ENCODE peak calls at places on chromosomes 7 and 10, in ten cellular contexts. Z, R, H, T, E, C, Q, P, G and O are unnamed samples. For H3K4me1, the result is how much of the 10 kb centered on the place peaks cover.

GRCh38 chr7:137742051-137742450 is 104.7 kb downstream of the DGKI start:
- DNase-seq in G (no peak), P (no peak), Q (no peak), Z (no peak), H (no peak), E (no peak), R (no peak), C (no peak), T (no peak), O (no peak)

GRCh38 chr7:128309921-128310320 is 33.8 kb downstream of the RBM28 start:
- DNase-seq in G (no peak), P (no peak), Z (no peak), T (no peak), R (no peak), E (no peak), H (no peak), Q (no peak), C (no peak), O (no peak)

GRCh38 chr7:117127585-117128168 is 174.4 kb downstream of the ST7 start:
- DNase-seq in T (peak), H (no peak), R (no peak), P (no peak), G (no peak), Z (peak), Q (peak), E (peak), C (peak), O (no peak)

GRCh38 chr7:143374556-143374955 is 6.6 kb upstream of the ZYX start:
- DNase-seq in R (no peak), H (no peak), G (no peak), Q (no peak), P (no peak), T (no peak), Z (no peak), E (no peak), C (no peak), O (no peak)

GRCh38 chr10:45819552-45819951 is 27.7 kb downstream of the AGAP4 start:
- DNase-seq in E (no peak), Q (no peak), G (no peak), T (no peak), R (no peak), Z (no peak), C (no peak), P (no peak), H (no peak), O (no peak)

GRCh38 chr7:74412061-74412460 is 41.6 kb upstream of the GTF2IRD1 start:
- DNase-seq in R (no peak), G (no peak), P (no peak), H (peak), T (no peak), Z (no peak), C (no peak), E (no peak), Q (no peak), O (no peak)

GRCh38 chr10:112766636-112767035 is 183.4 kb upstream of the TCF7L2 start:
- DNase-seq in Q (no peak), R (no peak), C (no peak), Z (no peak), E (no peak), P (no peak), G (no peak), T (no peak), H (no peak), O (no peak)

GRCh38 chr7:111232249-111233084 is 141.5 kb downstream of the LRRN3 start:
- DNase-seq in Q (no peak), R (no peak), C (no peak), T (no peak), E (peak), H (no peak), Z (peak), P (no peak), G (no peak), O (no peak)

GRCh38 chr10:1281402-1281782 is 225.2 kb downstream of the WDR37 start:
- DNase-seq in R (no peak), H (no peak), T (no peak), P (no peak), Q (no peak), Z (no peak), G (no peak), C (no peak), E (no peak), O (no peak)

GRCh38 chr7:47678641-47679380 is 96.9 kb upstream of the TNS3 start:
- DNase-seq in E (no peak), H (no peak), C (no peak), Q (no peak), Z (no peak), G (no peak), R (no peak), P (peak), T (no peak), O (no peak)

GRCh38 chr7:140033036-140033435 is 29.7 kb downstream of the PARP12 start:
- DNase-seq in R (no peak), H (no peak), Q (no peak), T (no peak), C (no peak), E (no peak), Z (peak), P (no peak), G (no peak), O (no peak)

GRCh38 chr7:145978769-145979168 is 137.8 kb upstream of the CNTNAP2 start:
- DNase-seq in R (no peak), H (no peak), T (no peak), E (no peak), Z (no peak), C (no peak), G (no peak), Q (no peak), P (no peak), O (no peak)

GRCh38 chr7:122430710-122431109 is 126.2 kb upstream of the FEZF1 start:
- DNase-seq in Q (no peak), T (no peak), H (no peak), Z (no peak), G (no peak), P (no peak), R (no peak), C (no peak), E (no peak), O (no peak)

GRCh38 chr7:64888901-64889685 is 14.0 kb upstream of the ZNF273 start:
- DNase-seq in T (peak), Q (peak), R (peak), C (peak), E (no peak), H (no peak), P (peak), G (peak), Z (no peak), O (no peak)

GRCh38 chr7:136144182-136144581 is 167.0 kb upstream of the MTPN start:
- DNase-seq in T (no peak), Q (no peak), G (no peak), H (no peak), R (no peak), E (no peak), P (no peak), Z (no peak), C (no peak), O (no peak)

GRCh38 chr10:71597821-71598498 is 121.6 kb downstream of the C10orf105 start:
- DNase-seq in P (peak), Z (no peak), G (peak), Q (peak), C (peak), E (no peak), R (peak), T (peak), H (no peak), O (no peak)

GRCh38 chr7:117949232-117949631 is 76.0 kb upstream of the CTTNBP2 start:
- DNase-seq in G (no peak), Q (no peak), H (no peak), P (no peak), R (no peak), T (no peak), C (no peak), E (no peak), Z (peak), O (no peak)

GRCh38 chr7:105210721-105211205 is 178.0 kb downstream of the SRPK2 start:
- DNase-seq in Z (no peak), T (no peak), C (no peak), Q (peak), P (no peak), G (no peak), E (no peak), R (no peak), H (peak), O (no peak)

GRCh38 chr10:103481974-103482531 is 3.0 kb upstream of the CALHM3 start:
- DNase-seq in E (peak), C (no peak), T (peak), Q (peak), R (no peak), Z (peak), P (no peak), H (no peak), G (no peak), O (no peak)

GRCh38 chr10:102554531-102554930 is 50.8 kb downstream of the SUFU start:
- DNase-seq in H (no peak), Z (no peak), C (no peak), P (no peak), T (no peak), R (no peak), E (no peak), G (no peak), Q (no peak), O (no peak)

GRCh38 chr10:1048349-1048731 is 579 bp downstream of the IDI1 start:
- DNase-seq in C (peak), P (no peak), T (peak), H (no peak), Q (peak), G (no peak), E (no peak), Z (peak), R (no peak), O (no peak)

GRCh38 chr7:98949336-98950044 is 71.2 kb downstream of the TRRAP start:
- DNase-seq in T (no peak), Q (no peak), C (no peak), G (no peak), R (no peak), H (no peak), E (no peak), Z (no peak), P (no peak), O (no peak)

GRCh38 chr10:95408931-95409873 is 118.4 kb upstream of the PDLIM1 start:
- DNase-seq in T (no peak), E (no peak), C (no peak), P (no peak), Q (peak), R (peak), Z (no peak), H (no peak), G (no peak), O (no peak)

GRCh38 chr10:28367865-28368541 is 65.1 kb upstream of the MPP7 start:
- DNase-seq in E (no peak), T (no peak), Q (no peak), P (no peak), Z (no peak), C (peak), G (no peak), R (no peak), H (no peak), O (no peak)

GRCh38 chr7:49187543-49188268 is 263.4 kb downstream of the CDC14C start:
- DNase-seq in H (no peak), Z (no peak), C (no peak), Q (no peak), T (no peak), G (no peak), P (no peak), E (no peak), R (no peak), O (no peak)

GRCh38 chr10:104324931-104325330 is 13.3 kb downstream of the ITPRIP start:
- DNase-seq in P (no peak), T (no peak), H (no peak), G (no peak), Z (no peak), R (no peak), C (no peak), E (no peak), Q (no peak), O (no peak)

GRCh38 chr7:127863082-127863481 is 168.2 kb downstream of the LRRC4 start:
- DNase-seq in R (no peak), T (no peak), Q (no peak), P (no peak), H (no peak), E (no peak), Z (no peak), G (no peak), C (no peak), O (no peak)

GRCh38 chr10:11886851-11887250 is 63.7 kb downstream of the PROSER2 start:
- DNase-seq in Q (no peak), C (no peak), E (no peak), H (peak), G (no peak), T (no peak), R (no peak), P (no peak), Z (no peak), O (no peak)

GRCh38 chr7:133529861-133530260 is 277.0 kb downstream of the EXOC4 start:
- DNase-seq in E (no peak), T (no peak), Z (no peak), C (no peak), G (no peak), Q (no peak), H (no peak), P (no peak), R (no peak), O (no peak)

GRCh38 chr7:82677493-82677892 is 233.9 kb upstream of the CACNA2D1 start:
- DNase-seq in E (no peak), Q (no peak), G (no peak), R (no peak), T (no peak), Z (peak), P (no peak), H (peak), C (peak), O (no peak)

GRCh38 chr7:8133188-8133848 is 128.6 kb downstream of the ICA1 start:
- DNase-seq in G (no peak), T (no peak), C (no peak), Z (no peak), R (no peak), P (no peak), E (no peak), H (no peak), Q (no peak), O (no peak)

GRCh38 chr7:8131694-8132605 is 130.0 kb downstream of the ICA1 start:
- DNase-seq in R (no peak), Z (no peak), C (no peak), G (no peak), P (no peak), H (no peak), E (no peak), Q (no peak), T (no peak), O (no peak)

GRCh38 chr7:8135417-8135816 is 126.5 kb downstream of the ICA1 start:
- DNase-seq in Z (no peak), H (no peak), Q (no peak), E (no peak), G (no peak), P (no peak), T (no peak), C (no peak), R (no peak), O (no peak)

GRCh38 chr7:8133955-8134733 is 127.8 kb downstream of the ICA1 start:
- DNase-seq in P (no peak), C (no peak), H (no peak), G (no peak), Z (no peak), R (no peak), T (no peak), E (no peak), Q (no peak), O (no peak)

DNA sequence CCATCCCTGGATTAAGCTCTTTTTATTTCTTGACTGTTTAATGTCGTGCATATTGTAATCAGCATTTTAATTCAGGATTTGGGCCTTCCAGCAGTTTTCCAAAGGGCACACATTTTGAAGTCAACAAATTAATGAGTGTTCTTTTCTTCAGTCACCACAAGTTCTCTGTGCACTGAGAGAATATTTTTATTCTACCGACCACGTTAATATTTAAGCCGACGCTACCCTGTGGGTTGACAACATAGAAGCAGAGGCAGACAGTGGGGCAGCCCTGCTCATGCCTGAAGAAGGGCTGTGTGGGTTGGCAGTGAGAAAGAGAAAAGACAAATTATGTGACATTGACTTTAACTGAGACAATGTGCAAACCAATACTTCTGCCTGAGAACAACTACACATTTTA is 125.6 kb downstream of the ICA1 start:
- DNase-seq in Z (no peak), G (no peak), P (no peak), C (no peak), T (no peak), R (no peak), E (no peak), Q (no peak), H (no peak), O (no peak)
- H3K27ac ChIP-seq in Z (no peak), G (no peak), P (no peak), C (no peak), T (no peak), R (no peak), E (no peak), Q (no peak), H (no peak), O (no peak)

GRCh38 chr7:77760809-77761453 is 37.3 kb downstream of the TMEM60 start:
- DNase-seq in H (no peak), Z (no peak), R (no peak), C (no peak), G (no peak), P (no peak), E (no peak), T (no peak), Q (no peak), O (no peak)
- H3K4me1 ChIP-seq in H (under half), Z (under half), R (under half), C (under half), G (under half), P (under half), E (under half), T (under half), Q (under half), O (under half)

DNA sequence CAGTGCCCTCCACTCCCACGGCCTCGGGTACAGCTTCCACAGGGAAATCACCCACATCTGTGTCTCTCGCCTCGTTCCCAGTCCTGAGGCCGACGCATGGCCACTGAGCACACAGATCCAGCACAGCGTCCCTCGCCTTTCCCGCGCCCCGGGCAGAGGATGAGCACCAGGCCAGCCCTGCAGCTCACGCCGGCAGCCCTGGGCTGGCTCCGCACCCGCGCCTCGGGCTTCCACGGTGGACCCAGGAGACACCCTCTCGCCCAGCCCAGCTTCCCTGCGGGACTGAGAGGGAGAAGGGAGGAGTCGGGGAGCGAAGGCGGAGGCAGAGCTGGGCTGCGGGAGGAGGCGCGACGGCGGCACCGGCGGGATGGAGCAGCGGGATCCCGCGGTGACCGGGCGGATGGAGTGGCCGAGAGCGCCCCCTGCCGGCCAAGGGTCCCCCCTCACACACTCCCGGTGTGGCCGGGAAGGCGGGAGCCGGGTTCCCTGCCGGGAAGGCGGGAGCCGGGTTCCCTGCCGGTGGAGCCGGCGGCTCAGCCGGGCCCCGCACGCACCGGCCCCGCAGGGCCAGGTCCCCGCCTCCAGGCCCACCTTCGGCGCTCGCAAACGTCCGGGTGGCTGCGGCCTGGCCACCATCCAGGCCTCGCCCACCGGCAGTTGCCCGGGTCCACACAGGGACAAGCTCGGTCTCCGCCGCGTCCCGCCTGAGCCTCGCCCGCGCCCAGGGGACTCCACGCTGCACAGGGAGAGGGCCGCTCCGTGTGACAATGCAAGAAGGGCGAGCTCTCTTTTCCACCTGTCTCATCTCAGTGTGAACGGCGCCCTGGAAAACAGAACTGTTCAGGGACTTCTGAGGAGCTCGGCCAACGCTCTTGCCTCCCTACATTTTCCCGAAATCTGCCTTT is 110.3 kb upstream of the LANCL2 start:
- DNase-seq in R (peak), E (peak), P (peak), T (peak), Q (peak), H (peak), C (peak), G (peak), Z (peak), O (no peak)
- TF ChIP-seq POLR2A in R (no peak), E (no peak), P (no peak), T (no peak), Q (no peak), H (no peak), C (no peak), G (no peak), Z (no peak), O (no peak)

GRCh38 chr7:92634125-92634710 is 44.0 kb upstream of the FAM133B start:
- DNase-seq in G (no peak), T (no peak), H (no peak), P (no peak), Z (no peak), C (no peak), R (no peak), E (no peak), Q (no peak), O (no peak)

GRCh38 chr7:92635538-92635937 is 45.3 kb upstream of the FAM133B start:
- DNase-seq in G (no peak), H (no peak), C (no peak), Q (no peak), P (no peak), T (no peak), Z (no peak), R (no peak), E (no peak), O (no peak)

GRCh38 chr7:92636018-92636560 is 45.9 kb upstream of the FAM133B start:
- DNase-seq in H (no peak), E (no peak), R (no peak), Q (no peak), C (no peak), G (no peak), Z (peak), T (no peak), P (no peak), O (no peak)

GRCh38 chr7:92633211-92633906 is 43.2 kb upstream of the FAM133B start:
- DNase-seq in E (peak), P (no peak), R (no peak), Q (peak), Z (peak), T (peak), G (no peak), H (no peak), C (no peak), O (no peak)

GRCh38 chr7:92634924-92635519 is 44.8 kb upstream of the FAM133B start:
- DNase-seq in P (no peak), G (no peak), H (no peak), C (no peak), Z (peak), R (no peak), E (peak), T (no peak), Q (no peak), O (no peak)
- H3K27ac ChIP-seq in P (peak), G (no peak), H (peak), C (peak), Z (no peak), R (peak), E (peak), T (no peak), Q (peak), O (peak)

GRCh38 chr10:3807928-3808496 is 23.0 kb upstream of the KLF6 start:
- DNase-seq in Q (no peak), T (no peak), P (no peak), H (no peak), R (no peak), E (no peak), Z (no peak), G (no peak), C (no peak), O (no peak)
- H3K4me1 ChIP-seq in Q (under half), T (half or more), P (half or more), H (under half), R (under half), E (half or more), Z (under half), G (under half), C (half or more), O (under half)

DNA sequence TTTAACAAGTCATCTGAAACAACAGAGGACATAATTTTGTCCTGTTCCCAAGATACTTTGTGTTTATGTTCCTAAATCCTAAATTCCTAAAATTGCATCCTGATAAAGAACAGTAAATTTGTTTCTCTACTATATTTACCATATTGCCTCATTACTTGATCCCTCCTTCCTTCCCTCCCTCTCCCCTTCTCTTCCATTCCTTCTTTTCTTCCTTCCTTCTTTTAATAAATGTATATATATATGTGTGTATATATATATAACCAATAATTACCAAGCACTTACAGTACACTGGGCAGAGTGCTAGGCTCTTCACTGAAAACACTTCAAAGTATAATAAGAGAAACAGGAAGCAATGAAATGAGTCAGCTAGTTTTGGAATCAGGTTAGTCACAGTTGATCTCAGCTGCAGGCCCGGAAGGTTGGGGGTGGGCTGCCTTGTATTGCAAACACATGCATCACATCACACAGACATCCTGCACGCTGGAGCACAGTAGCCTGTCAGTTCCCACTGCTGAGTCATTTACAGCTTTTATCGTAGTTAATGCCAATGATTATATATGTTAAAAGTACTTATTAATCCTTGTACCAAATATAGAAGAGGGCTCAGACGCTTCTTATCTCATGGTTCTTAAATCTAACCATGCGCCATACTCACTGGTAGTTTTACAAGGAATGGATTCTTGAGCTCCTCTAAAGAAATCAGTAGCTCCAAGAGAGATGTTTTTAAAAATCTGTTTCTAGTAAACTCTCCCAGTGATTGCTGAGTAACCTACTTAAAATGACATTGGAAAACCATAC is 551.7 kb downstream of the GRM8 start:
- DNase-seq in Q (peak), P (no peak), E (peak), R (no peak), G (peak), T (no peak), H (no peak), Z (peak), C (peak), O (no peak)
- TF ChIP-seq POLR2A in Q (no peak), P (no peak), E (no peak), R (no peak), G (no peak), T (no peak), H (no peak), Z (no peak), C (no peak), O (no peak)